ENCODE peak calls at places on chromosomes 3 and 15, in eight cellular contexts. T is breast epithelium; Z is LHCN-M2; P is keratinocyte; L is fibroblast of the conjunctiva; B is activated naive CD8-positive, alpha-beta T cell treated with anti-CD3 and anti-CD28 coated beads for 36 hours; V is GM12892; E is NCI-H2029. K is an unnamed sample.

GRCh38 chr3:195150194-195151118 is 120.5 kb downstream of the XXYLT1 start:
- DNase-seq in T (peak), Z (no peak), P (no peak), L (peak), B (no peak), V (no peak), E (peak), K (no peak)

GRCh38 chr3:98900265-98901031 is 1.0 kb downstream of the DCBLD2 start:
- DNase-seq in T (no peak), Z (no peak), P (no peak), L (no peak), B (no peak), V (no peak), E (no peak), K (no peak)

GRCh38 chr3:196254376-196255283 is 32.9 kb downstream of the PCYT1A start:
- DNase-seq in T (no peak), Z (no peak), P (no peak), L (no peak), B (no peak), V (no peak), E (no peak), K (no peak)

GRCh38 chr15:49380912-49381311 is 42.1 kb upstream of the FGF7 start:
- DNase-seq in T (no peak), Z (peak), P (no peak), L (no peak), B (no peak), V (no peak), E (no peak), K (no peak)

GRCh38 chr3:140723576-140723975 is 45.7 kb downstream of the TRIM42 start:
- DNase-seq in T (no peak), Z (no peak), P (no peak), L (no peak), B (no peak), V (no peak), E (no peak), K (no peak)

GRCh38 chr3:42025388-42026138 is 63.7 kb upstream of the ULK4 start:
- DNase-seq in T (peak), Z (peak), P (no peak), L (peak), B (no peak), V (peak), E (peak), K (no peak)

GRCh38 chr3:185744997-185745843 is 79.6 kb downstream of the IGF2BP2 start:
- DNase-seq in T (no peak), Z (peak), P (no peak), L (peak), B (no peak), V (peak), E (no peak), K (no peak)

GRCh38 chr3:98199020-98199419 is 32.5 kb downstream of the OR5H15 start:
- DNase-seq in T (no peak), Z (no peak), P (no peak), L (no peak), B (no peak), V (no peak), E (no peak), K (no peak)

GRCh38 chr15:78072080-78072892 is 5.2 kb downstream of the TBC1D2B start:
- DNase-seq in T (no peak), Z (peak), P (no peak), L (no peak), B (no peak), V (no peak), E (no peak), K (no peak)

GRCh38 chr3:112338021-112338726 is 5.2 kb downstream of the CD200 start:
- DNase-seq in T (no peak), Z (no peak), P (no peak), L (no peak), B (no peak), V (no peak), E (no peak), K (no peak)

GRCh38 chr15:83436513-83437158 is 10.5 kb upstream of the SH3GL3 start:
- DNase-seq in T (no peak), Z (peak), P (no peak), L (peak), B (no peak), V (no peak), E (no peak), K (no peak)

GRCh38 chr15:65077981-65078352 is 1.4 kb downstream of the KBTBD13 start:
- DNase-seq in T (peak), Z (peak), P (no peak), L (no peak), B (peak), V (no peak), E (no peak), K (no peak)

GRCh38 chr3:8020459-8020858 is 481.2 kb upstream of the LMCD1 start:
- DNase-seq in T (no peak), Z (no peak), P (no peak), L (no peak), B (no peak), V (no peak), E (no peak), K (no peak)

GRCh38 chr15:89090791-89091666 is 2.8 kb downstream of the ABHD2 start:
- DNase-seq in T (no peak), Z (peak), P (no peak), L (no peak), B (peak), V (no peak), E (no peak), K (no peak)

GRCh38 chr15:74815121-74815933 is 2.7 kb downstream of the LMAN1L start:
- DNase-seq in T (no peak), Z (no peak), P (no peak), L (no peak), B (no peak), V (no peak), E (peak), K (no peak)

GRCh38 chr15:57255751-57256150 is 120.6 kb upstream of the CGNL1 start:
- DNase-seq in T (no peak), Z (no peak), P (no peak), L (no peak), B (no peak), V (no peak), E (no peak), K (no peak)

GRCh38 chr15:52464478-52464877 is 64.2 kb downstream of the MYO5A start:
- DNase-seq in T (no peak), Z (no peak), P (no peak), L (no peak), B (no peak), V (peak), E (no peak), K (no peak)

GRCh38 chr3:182979719-182980191 is 583 bp downstream of the DCUN1D1 start:
- DNase-seq in T (no peak), Z (peak), P (no peak), L (no peak), B (peak), V (no peak), E (no peak), K (no peak)

GRCh38 chr3:187684880-187685279 is 14.7 kb upstream of the SST start:
- DNase-seq in T (no peak), Z (no peak), P (no peak), L (no peak), B (no peak), V (no peak), E (no peak), K (no peak)

GRCh38 chr15:31280037-31280830 is 46.4 kb upstream of the KLF13 start:
- DNase-seq in T (peak), Z (no peak), P (no peak), L (no peak), B (no peak), V (no peak), E (peak), K (peak)

GRCh38 chr3:36212291-36212690 is 168.0 kb upstream of the STAC start:
- DNase-seq in T (no peak), Z (peak), P (no peak), L (peak), B (no peak), V (no peak), E (no peak), K (no peak)

GRCh38 chr15:75721462-75721922 is 8.8 kb upstream of the CSPG4 start:
- DNase-seq in T (no peak), Z (no peak), P (no peak), L (no peak), B (no peak), V (no peak), E (no peak), K (no peak)

GRCh38 chr3:25156526-25157075 is 271.5 kb upstream of the RARB start:
- DNase-seq in T (no peak), Z (peak), P (no peak), L (peak), B (no peak), V (no peak), E (no peak), K (no peak)

GRCh38 chr3:108241146-108241545 is 18.9 kb upstream of the IFT57 start:
- DNase-seq in T (no peak), Z (no peak), P (no peak), L (no peak), B (no peak), V (no peak), E (no peak), K (no peak)

GRCh38 chr3:1082024-1082633 is 10.7 kb upstream of the CNTN6 start:
- DNase-seq in T (peak), Z (no peak), P (no peak), L (peak), B (no peak), V (no peak), E (peak), K (no peak)

GRCh38 chr3:150599611-150600297 is 3.4 kb upstream of the SELENOT start:
- DNase-seq in T (no peak), Z (peak), P (peak), L (no peak), B (no peak), V (no peak), E (no peak), K (no peak)

GRCh38 chr15:64314456-64314855 is 41.5 kb downstream of the CSNK1G1 start:
- DNase-seq in T (no peak), Z (peak), P (no peak), L (no peak), B (no peak), V (no peak), E (no peak), K (no peak)

GRCh38 chr3:82641701-82642100 is 880.3 kb upstream of the GBE1 start:
- DNase-seq in T (no peak), Z (no peak), P (peak), L (no peak), B (no peak), V (no peak), E (no peak), K (no peak)

GRCh38 chr3:195200010-195200822 is 70.7 kb downstream of the XXYLT1 start:
- DNase-seq in T (no peak), Z (peak), P (no peak), L (no peak), B (no peak), V (no peak), E (no peak), K (peak)

GRCh38 chr3:149245738-149246451 is 24.3 kb upstream of the CP start:
- DNase-seq in T (no peak), Z (peak), P (no peak), L (no peak), B (no peak), V (no peak), E (peak), K (no peak)

GRCh38 chr3:33717616-33717865 is 513 bp downstream of the CLASP2 start:
- DNase-seq in T (peak), Z (peak), P (no peak), L (peak), B (no peak), V (no peak), E (peak), K (peak)

GRCh38 chr3:186746008-186746407 is 28.8 kb downstream of the KNG1 start:
- DNase-seq in T (no peak), Z (peak), P (no peak), L (no peak), B (no peak), V (no peak), E (no peak), K (no peak)

GRCh38 chr3:185549111-185549510 is 3.3 kb downstream of the LIPH start:
- DNase-seq in T (no peak), Z (peak), P (peak), L (peak), B (no peak), V (no peak), E (peak), K (no peak)

GRCh38 chr15:60795889-60796288 is 316.9 kb upstream of the ICE2 start:
- DNase-seq in T (no peak), Z (no peak), P (no peak), L (no peak), B (no peak), V (peak), E (no peak), K (no peak)

GRCh38 chr3:13420051-13420816 is at the start of gene NUP210:
- DNase-seq in T (no peak), Z (no peak), P (no peak), L (no peak), B (peak), V (peak), E (peak), K (no peak)

GRCh38 chr3:155080692-155081091 is 573 bp downstream of the MME start:
- DNase-seq in T (no peak), Z (no peak), P (no peak), L (no peak), B (no peak), V (no peak), E (no peak), K (no peak)

GRCh38 chr15:69523010-69524001 is 70.7 kb downstream of the RPLP1 start:
- DNase-seq in T (peak), Z (peak), P (no peak), L (peak), B (peak), V (peak), E (peak), K (peak)